ENCODE peak calls at places on chromosomes 6 and 20, in seven cellular contexts. L is GM23248; W is lung; X is ovary; O is aorta; Q is CD8-positive, alpha-beta T cell; E is testis. A is an unnamed sample. For H3K9me3 and H3K36me3, the result is how much of the 10 kb centered on the place peaks cover.

GRCh38 chr20:56587307-56588108 is 41.6 kb upstream of the TFAP2C start:
- DNase-seq in X (no peak), O (no peak), L (no peak), W (no peak), Q (no peak), E (peak), A (no peak)

GRCh38 chr6:110761371-110761770 is 53.9 kb downstream of the CDK19 start:
- DNase-seq in L (no peak), W (no peak), E (no peak), X (no peak), Q (no peak), O (no peak), A (no peak)

GRCh38 chr6:43355862-43356590 is 13.4 kb downstream of the ZNF318 start:
- DNase-seq in E (no peak), W (no peak), X (no peak), O (no peak), Q (no peak), L (peak), A (no peak)

GRCh38 chr6:64074981-64075380 is 439.4 kb downstream of the PHF3 start:
- DNase-seq in Q (no peak), X (no peak), O (no peak), W (no peak), L (no peak), E (no peak), A (no peak)

GRCh38 chr6:25660512-25660911 is 8.5 kb downstream of the SCGN start:
- DNase-seq in O (no peak), L (peak), W (no peak), Q (no peak), E (no peak), X (no peak), A (no peak)

GRCh38 chr6:140046030-140046632 is 671.7 kb upstream of the CITED2 start:
- DNase-seq in E (no peak), Q (no peak), O (no peak), L (no peak), X (no peak), W (no peak), A (no peak)

GRCh38 chr6:81950877-81951276 is 198.4 kb upstream of the TENT5A start:
- DNase-seq in Q (no peak), E (no peak), X (no peak), W (no peak), O (no peak), L (peak), A (no peak)

GRCh38 chr6:16440656-16441212 is 202.3 kb downstream of the GMPR start:
- DNase-seq in Q (no peak), L (no peak), O (no peak), X (no peak), W (no peak), E (no peak), A (no peak)

GRCh38 chr6:101181006-101181405 is 212.5 kb upstream of the GRIK2 start:
- DNase-seq in L (no peak), W (no peak), E (no peak), X (no peak), Q (no peak), O (no peak), A (no peak)

GRCh38 chr6:132132420-132132819 is 181.2 kb upstream of the CCN2 start:
- DNase-seq in Q (no peak), W (no peak), O (no peak), L (peak), X (no peak), E (no peak), A (no peak)

GRCh38 chr6:41966961-41967311 is 25.3 kb upstream of the CCND3 start:
- DNase-seq in E (no peak), L (peak), X (no peak), W (no peak), O (no peak), Q (no peak), A (no peak)

GRCh38 chr6:169863149-169863525 is 111.7 kb downstream of the ERMARD start:
- DNase-seq in W (no peak), X (no peak), O (no peak), Q (no peak), E (peak), L (no peak), A (no peak)

GRCh38 chr20:17594443-17594842 is 24.6 kb downstream of the DSTN start:
- DNase-seq in E (no peak), Q (no peak), X (no peak), O (peak), W (peak), L (peak), A (no peak)

GRCh38 chr20:64212750-64213149 is 42.8 kb upstream of the PCMTD2 start:
- DNase-seq in E (peak), W (no peak), Q (no peak), L (peak), O (no peak), X (peak), A (peak)

GRCh38 chr6:110550353-110550752 is 73.9 kb upstream of the SLC22A16 start:
- DNase-seq in Q (no peak), O (no peak), L (no peak), X (no peak), E (no peak), W (no peak), A (no peak)

DNA sequence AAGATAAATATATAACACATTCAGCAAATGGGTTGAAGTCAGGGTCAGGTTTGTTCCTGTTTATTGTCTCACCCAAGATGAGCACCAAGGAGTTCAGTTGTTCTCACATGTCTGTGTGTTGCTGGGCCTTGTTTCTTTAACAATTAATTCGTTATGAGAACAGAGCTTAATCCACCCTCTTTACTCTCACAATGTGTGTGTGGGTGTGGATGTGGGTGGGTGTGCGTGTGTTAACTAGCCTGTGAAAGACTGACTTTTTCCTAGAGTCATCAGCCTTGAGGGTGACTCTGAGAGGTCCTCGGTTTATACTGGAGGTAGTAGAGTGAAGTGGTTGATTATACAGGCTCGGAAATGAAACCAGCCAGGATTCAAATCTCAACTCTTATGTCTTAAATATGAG is 672.2 kb downstream of the MAFB start:
- DNase-seq in W (no peak), Q (no peak), O (no peak), X (no peak), L (no peak), E (no peak), A (no peak)
- H3K9me3 ChIP-seq in W (under half), Q (under half), O (under half), X (under half), L (under half), E (under half), A (under half)

GRCh38 chr6:46776070-46776752 is 17.0 kb upstream of the MEP1A start:
- DNase-seq in W (no peak), L (no peak), E (no peak), X (no peak), Q (no peak), O (no peak), A (no peak)

GRCh38 chr6:46772038-46772437 is 21.2 kb upstream of the MEP1A start:
- DNase-seq in O (no peak), X (no peak), Q (no peak), L (no peak), W (no peak), E (no peak), A (no peak)

GRCh38 chr6:46772754-46773153 is 20.4 kb upstream of the MEP1A start:
- DNase-seq in L (no peak), E (peak), W (peak), X (no peak), Q (no peak), O (peak), A (no peak)

GRCh38 chr6:46771556-46771955 is 21.6 kb upstream of the MEP1A start:
- DNase-seq in Q (no peak), X (no peak), W (no peak), L (no peak), E (no peak), O (no peak), A (no peak)

GRCh38 chr6:46773201-46773855 is 19.9 kb upstream of the MEP1A start:
- DNase-seq in X (no peak), W (no peak), L (no peak), E (no peak), Q (no peak), O (no peak), A (no peak)
- H3K36me3 ChIP-seq in X (under half), W (under half), L (under half), E (under half), Q (under half), O (under half), A (under half)

DNA sequence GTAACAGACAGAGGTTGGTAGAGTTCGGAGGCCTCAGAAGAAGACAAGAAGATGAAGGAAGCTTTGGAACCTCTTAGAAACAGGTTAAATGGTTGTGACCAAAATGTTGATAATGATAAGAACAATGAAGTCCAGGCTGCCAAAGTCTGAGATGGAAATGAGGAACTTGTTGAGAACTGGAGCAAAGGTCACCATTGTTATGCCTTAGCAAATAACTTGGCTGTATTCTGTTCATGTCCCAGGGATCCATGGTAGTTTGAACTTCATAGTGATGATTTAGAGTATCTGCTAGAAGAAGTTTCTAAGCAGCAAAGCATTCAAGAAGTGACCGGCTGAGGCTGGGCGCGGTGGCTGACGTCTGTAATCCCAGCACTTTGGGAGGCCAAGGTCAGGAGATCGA is 11.1 kb upstream of the LSM14B start:
- DNase-seq in Q (no peak), X (no peak), W (no peak), O (no peak), E (no peak), L (no peak), A (no peak)
- H3K9me3 ChIP-seq in Q (half or more), X (under half), W (under half), O (under half), E (under half), L (under half), A (under half)

GRCh38 chr20:58986968-58987517 is 6.0 kb downstream of the NELFCD start:
- DNase-seq in X (no peak), E (peak), W (no peak), Q (no peak), L (no peak), O (no peak), A (no peak)
- H3K36me3 ChIP-seq in X (under half), E (under half), W (under half), Q (half or more), L (under half), O (under half), A (half or more)

GRCh38 chr6:27442932-27443331 is 30.0 kb downstream of the ZNF184 start:
- DNase-seq in X (no peak), E (no peak), Q (no peak), W (no peak), O (no peak), L (no peak), A (no peak)
- H3K9me3 ChIP-seq in X (under half), E (under half), Q (under half), W (under half), O (under half), L (under half), A (under half)

A was measured in right atrium auricular region.